ENCODE peak calls at places on chromosome 7, in five cellular contexts. W is trophoblast cell, D is H9, B is neuronal stem cell, P is H1. E is an unnamed sample.

GRCh38 chr7:100472121-100472851 is 6.7 kb downstream of the TSC22D4 start:
- DNase-seq in P (no peak), D (no peak), B (no peak), W (no peak), E (no peak)

GRCh38 chr7:26127411-26127810 is 24.6 kb upstream of the NFE2L3 start:
- DNase-seq in P (no peak), W (no peak), D (no peak), B (no peak), E (no peak)

GRCh38 chr7:7897509-7897908 is 71.1 kb upstream of the GLCCI1 start:
- DNase-seq in D (no peak), P (no peak), B (no peak), W (peak), E (no peak)

GRCh38 chr7:64872351-64872750 is 30.7 kb upstream of the ZNF273 start:
- DNase-seq in B (no peak), D (peak), P (no peak), W (no peak), E (no peak)

GRCh38 chr7:96903906-96904305 is 101.4 kb upstream of the DLX6 start:
- DNase-seq in W (no peak), P (no peak), B (no peak), D (no peak), E (no peak)

GRCh38 chr7:2394566-2395082 is 8.8 kb upstream of the CHST12 start:
- DNase-seq in W (no peak), B (no peak), P (no peak), D (no peak), E (no peak)

GRCh38 chr7:2523941-2524807 is 4.6 kb downstream of the LFNG start:
- DNase-seq in D (peak), W (peak), P (peak), B (peak), E (peak)

GRCh38 chr7:115546790-115547189 is 483.8 kb downstream of the TFEC start:
- DNase-seq in D (no peak), P (no peak), B (no peak), W (no peak), E (no peak)

GRCh38 chr7:107836237-107837144 is 33.5 kb upstream of the SLC26A3 start:
- DNase-seq in P (no peak), B (no peak), W (peak), D (no peak), E (no peak)

GRCh38 chr7:92178928-92179373 is at the start of gene LRRD1:
- DNase-seq in P (peak), D (peak), B (peak), W (peak), E (peak)

GRCh38 chr7:155919400-155920067 is 107.3 kb upstream of the SHH start:
- DNase-seq in D (no peak), W (no peak), P (no peak), B (no peak), E (no peak)

GRCh38 chr7:84331665-84332064 is 137.1 kb upstream of the SEMA3A start:
- DNase-seq in B (no peak), P (no peak), D (no peak), W (no peak), E (no peak)

GRCh38 chr7:113078321-113078720 is 8.3 kb downstream of the GPR85 start:
- DNase-seq in W (no peak), B (no peak), P (no peak), D (no peak), E (no peak)

GRCh38 chr7:153642989-153643388 is 409.2 kb upstream of the DPP6 start:
- DNase-seq in D (no peak), P (no peak), W (no peak), B (no peak), E (no peak)

GRCh38 chr7:89666436-89666835 is 487.8 kb upstream of the STEAP1 start:
- DNase-seq in W (no peak), P (no peak), B (no peak), D (no peak), E (no peak)

GRCh38 chr7:112202819-112203218 is 3.4 kb downstream of the DOCK4 start:
- DNase-seq in W (peak), B (no peak), P (no peak), D (no peak), E (peak)

GRCh38 chr7:67438913-67439312 is 442.3 kb downstream of the TYW1 start:
- DNase-seq in B (no peak), W (no peak), D (no peak), P (peak), E (no peak)

GRCh38 chr7:7956531-7957221 is 11.9 kb upstream of the GLCCI1 start:
- DNase-seq in D (no peak), P (no peak), B (no peak), W (peak), E (peak)

GRCh38 chr7:112462236-112462635 is 12.0 kb downstream of the IFRD1 start:
- DNase-seq in D (no peak), P (no peak), B (no peak), W (peak), E (peak)

GRCh38 chr7:13910805-13911551 is 78.5 kb downstream of the ETV1 start:
- DNase-seq in P (no peak), B (no peak), W (no peak), D (no peak), E (no peak)

GRCh38 chr7:134480730-134481129 is 21.8 kb upstream of the AKR1B1 start:
- DNase-seq in B (no peak), D (peak), W (peak), P (no peak), E (peak)

GRCh38 chr7:18505870-18506460 is 10.4 kb downstream of the HDAC9 start:
- DNase-seq in P (no peak), W (no peak), D (no peak), B (no peak), E (peak)

GRCh38 chr7:91681718-91682117 is 198.8 kb downstream of the MTERF1 start:
- DNase-seq in P (no peak), W (no peak), B (no peak), D (no peak), E (no peak)

GRCh38 chr7:5302577-5302976 is 19.8 kb downstream of the SLC29A4 start:
- DNase-seq in P (no peak), D (no peak), B (no peak), W (peak), E (no peak)

GRCh38 chr7:154390961-154391360 is 338.8 kb downstream of the DPP6 start:
- DNase-seq in P (no peak), W (no peak), B (no peak), D (no peak), E (no peak)

GRCh38 chr7:42106562-42106961 is 130.4 kb downstream of the GLI3 start:
- DNase-seq in B (no peak), D (no peak), P (peak), W (peak), E (no peak)

GRCh38 chr7:56028942-56029630 is 22.2 kb downstream of the PSPH start:
- DNase-seq in D (no peak), W (peak), P (no peak), B (no peak), E (peak)

GRCh38 chr7:1742555-1743303 is 72.7 kb downstream of the ELFN1 start:
- DNase-seq in B (no peak), D (no peak), P (no peak), W (no peak), E (no peak)

GRCh38 chr7:39624202-39624807 is 933 bp downstream of the RALA start:
- DNase-seq in D (no peak), W (peak), B (peak), P (no peak), E (peak)

GRCh38 chr7:69677905-69678793 is 79.9 kb downstream of the AUTS2 start:
- DNase-seq in W (no peak), D (no peak), P (no peak), B (no peak), E (no peak)

GRCh38 chr7:50212666-50213621 is 91.6 kb upstream of the IKZF1 start:
- DNase-seq in B (no peak), P (no peak), W (no peak), D (no peak), E (no peak)

GRCh38 chr7:79452032-79452494 is 1.4 kb downstream of the MAGI2 start:
- DNase-seq in P (peak), W (peak), D (peak), B (peak), E (peak)

GRCh38 chr7:100679927-100680588 is 6.5 kb downstream of the GNB2 start:
- DNase-seq in W (peak), B (no peak), P (no peak), D (no peak), E (no peak)

GRCh38 chr7:75715864-75716263 is 22.9 kb downstream of the HIP1 start:
- DNase-seq in B (no peak), D (no peak), P (no peak), W (no peak), E (no peak)

GRCh38 chr7:90595801-90596683 is at the start of gene CDK14:
- DNase-seq in P (peak), D (peak), W (peak), B (peak), E (peak)

GRCh38 chr7:49937608-49938007 is 155.4 kb downstream of the ZPBP start:
- DNase-seq in W (no peak), B (no peak), D (no peak), P (no peak), E (no peak)

GRCh38 chr7:27182861-27183681 is 2.0 kb downstream of the HOXA11 start:
- DNase-seq in B (no peak), D (peak), W (no peak), P (peak), E (no peak)

GRCh38 chr7:45033261-45033930 is 33.4 kb downstream of the CCM2 start:
- DNase-seq in B (no peak), D (no peak), W (no peak), P (no peak), E (no peak)
- H3K9ac ChIP-seq in B (no peak), D (no peak), W (no peak), P (no peak), E (peak)

GRCh38 chr7:158299607-158300006 is 288.0 kb downstream of the PTPRN2 start:
- DNase-seq in D (peak), W (no peak), B (no peak), P (peak), E (no peak)
- H2BK12ac ChIP-seq in D (no peak), W (no peak), B (no peak), P (peak), E (no peak)

DNA sequence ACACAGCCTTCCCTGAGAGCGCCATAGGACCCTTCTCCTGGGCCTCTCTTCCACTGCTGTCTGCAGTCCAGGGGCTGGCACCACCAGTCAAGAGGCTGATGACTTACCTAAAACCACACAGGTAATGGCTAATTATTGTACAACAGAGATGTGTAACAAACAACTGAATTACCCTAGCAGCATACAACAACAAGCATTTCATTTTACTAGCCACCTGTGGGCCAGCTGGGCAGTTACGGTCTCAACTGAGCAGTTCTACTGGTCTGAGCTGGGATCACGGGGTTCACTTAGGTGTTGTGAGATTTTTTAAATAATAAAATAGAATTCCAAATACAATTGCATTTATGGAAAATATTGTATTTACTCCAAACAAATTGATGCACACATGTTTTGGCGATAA is 431.9 kb downstream of the TNS3 start:
- DNase-seq in P (no peak), D (no peak), B (no peak), W (no peak), E (no peak)
- H3K18ac ChIP-seq in P (no peak), D (no peak), B (no peak), W (no peak), E (peak)

GRCh38 chr7:132353902-132354301 is 222.4 kb downstream of the PLXNA4 start:
- DNase-seq in P (no peak), W (no peak), B (no peak), D (no peak), E (no peak)
- H3K9ac ChIP-seq in P (no peak), W (no peak), B (no peak), D (no peak), E (no peak)

GRCh38 chr7:12493407-12493806 is 77.1 kb upstream of the SCIN start:
- DNase-seq in P (no peak), B (no peak), W (no peak), D (no peak), E (no peak)
- H2BK12ac ChIP-seq in P (no peak), B (no peak), W (no peak), D (no peak), E (no peak)